ENCODE peak calls at places on chromosomes 7 and 10, in four cellular contexts. U is body of pancreas, Y is psoas muscle, S is mesendoderm. B is an unnamed sample. For H3K36me3, the result is how much of the 10 kb centered on the place peaks cover.

GRCh38 chr7:111358915-111359314 is 203.4 kb downstream of the IMMP2L start:
- DNase-seq in U (no peak), Y (no peak), S (no peak), B (no peak)

GRCh38 chr10:113221756-113222168 is 271.7 kb downstream of the TCF7L2 start:
- DNase-seq in Y (no peak), U (no peak), S (peak), B (no peak)

GRCh38 chr7:40470817-40471216 is 336.0 kb downstream of the SUGCT start:
- DNase-seq in Y (no peak), U (no peak), S (no peak), B (no peak)

GRCh38 chr10:122338609-122339441 is 35.7 kb upstream of the PLEKHA1 start:
- DNase-seq in S (no peak), Y (no peak), U (no peak), B (no peak)

GRCh38 chr7:43431020-43431595 is 151.8 kb upstream of the STK17A start:
- DNase-seq in S (peak), U (no peak), Y (no peak), B (no peak)

GRCh38 chr10:74179124-74179710 is 28.2 kb downstream of the ADK start:
- DNase-seq in S (peak), Y (no peak), U (no peak), B (no peak)

GRCh38 chr7:7271094-7271874 is 88.9 kb downstream of the C1GALT1 start:
- DNase-seq in S (peak), Y (no peak), U (no peak), B (no peak)

GRCh38 chr7:102814025-102814471 is 65.2 kb downstream of the FAM185A start:
- DNase-seq in Y (no peak), S (no peak), U (no peak), B (no peak)

GRCh38 chr7:13189712-13190111 is 502.3 kb downstream of the ARL4A start:
- DNase-seq in U (no peak), S (no peak), Y (no peak), B (no peak)

GRCh38 chr7:7799138-7799537 is 80.7 kb upstream of the RPA3 start:
- DNase-seq in U (no peak), Y (no peak), S (peak), B (no peak)

GRCh38 chr10:37754538-37755323 is 102.7 kb downstream of the ZNF248 start:
- DNase-seq in U (peak), Y (no peak), S (peak), B (no peak)

GRCh38 chr10:46314046-46314445 is 27.2 kb downstream of the ANTXRL start:
- DNase-seq in Y (no peak), S (no peak), U (no peak), B (no peak)

GRCh38 chr10:28169525-28169924 is 133.3 kb downstream of the MPP7 start:
- DNase-seq in Y (no peak), S (peak), U (no peak), B (no peak)

GRCh38 chr7:77254915-77255314 is 55.3 kb upstream of the FGL2 start:
- DNase-seq in Y (no peak), U (no peak), S (no peak), B (no peak)

DNA sequence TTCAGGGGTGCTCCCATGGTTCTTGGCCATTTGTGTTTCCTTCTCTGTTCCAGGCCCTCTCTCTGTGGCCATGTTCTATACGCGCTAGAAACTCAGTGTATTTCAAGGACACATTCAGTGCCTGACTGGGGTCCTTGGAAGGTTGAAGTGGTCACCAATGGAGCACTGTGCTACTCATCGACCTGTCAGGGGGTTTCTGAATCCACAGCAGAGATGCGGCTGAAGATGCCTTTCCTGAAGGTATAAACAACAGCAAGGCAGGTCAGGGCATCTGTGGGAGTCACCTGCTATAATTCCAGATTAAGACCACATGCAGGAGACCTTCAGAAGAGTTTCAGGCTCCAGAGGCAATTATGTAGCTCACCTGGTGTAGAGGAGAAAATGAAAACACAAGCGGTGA is 86.8 kb upstream of the MGMT start:
- DNase-seq in Y (no peak), U (no peak), S (no peak), B (no peak)
- H3K36me3 ChIP-seq in Y (under half), U (under half), S (under half), B (under half)

GRCh38 chr10:48798486-48799254 is 114.0 kb downstream of the WDFY4 start:
- DNase-seq in Y (no peak), U (no peak), S (no peak), B (no peak)
- H3K27ac ChIP-seq in Y (no peak), U (no peak), S (no peak), B (no peak)

GRCh38 chr7:139384611-139385010 is 24.9 kb downstream of the LUC7L2 start:
- DNase-seq in S (no peak), U (no peak), Y (no peak), B (no peak)
- H3K36me3 ChIP-seq in S (under half), U (under half), Y (under half), B (under half)

GRCh38 chr10:29736325-29737208 is 101.8 kb upstream of the SVIL start:
- DNase-seq in U (peak), Y (peak), S (peak), B (peak)
- H3K27ac ChIP-seq in U (peak), Y (peak), S (no peak), B (peak)

DNA sequence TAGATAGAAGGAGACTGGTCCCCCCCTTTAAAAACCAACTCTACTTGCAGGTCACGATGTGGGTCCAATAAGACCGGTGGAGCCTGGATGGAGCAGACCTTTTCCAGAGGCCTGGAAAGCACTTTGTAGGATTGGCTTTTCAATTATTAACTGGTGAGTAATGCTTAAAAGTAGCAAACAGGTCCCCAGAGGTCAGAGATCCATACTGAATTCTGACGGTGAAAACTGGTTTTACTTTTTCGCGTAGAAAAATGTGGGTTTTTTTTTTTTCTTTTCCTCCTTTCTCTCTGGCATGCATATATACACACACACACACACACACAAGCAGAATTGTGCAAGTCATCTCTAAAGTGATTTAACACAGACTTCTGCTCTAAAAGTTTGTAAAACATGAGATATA is 75.0 kb upstream of the OGDHL start:
- DNase-seq in Y (no peak), U (no peak), S (no peak), B (no peak)
- H3K36me3 ChIP-seq in Y (under half), U (under half), S (under half), B (under half)

B was measured in ascending aorta.